ENCODE peak calls at places on chromosomes 16 and 17, in four cellular contexts. One of them, this sample, is unnamed.

GRCh38 chr17:32161029-32161428 is 18.7 kb downstream of the RHOT1 start:
- DNase-seq in OCI-LY7: no peak
- DNase-seq in PC-3: no peak
- DNase-seq in hepatocyte: no peak
- DNase-seq in this sample: no peak

GRCh38 chr16:12458591-12459400 is 344.9 kb downstream of the CPPED1 start:
- DNase-seq in OCI-LY7: peak; percentile 15
- DNase-seq in PC-3: no peak
- DNase-seq in hepatocyte: no peak
- DNase-seq in this sample: no peak

GRCh38 chr16:47571049-47571448 is 109.9 kb downstream of the PHKB start:
- DNase-seq in OCI-LY7: no peak
- DNase-seq in PC-3: no peak
- DNase-seq in hepatocyte: no peak
- DNase-seq in this sample: no peak

GRCh38 chr16:11595908-11596504 is 9.3 kb upstream of the LITAF start:
- DNase-seq in OCI-LY7: no peak
- DNase-seq in PC-3: no peak
- DNase-seq in hepatocyte: no peak
- DNase-seq in this sample: no peak

GRCh38 chr17:50210249-50211225 is 9.1 kb upstream of the COL1A1 start:
- DNase-seq in OCI-LY7: no peak
- DNase-seq in PC-3: peak; percentile 84
- DNase-seq in hepatocyte: peak; percentile 93
- DNase-seq in this sample: peak; percentile 48

GRCh38 chr17:13572581-13572980 is 29.1 kb downstream of the HS3ST3A1 start:
- DNase-seq in OCI-LY7: no peak
- DNase-seq in PC-3: no peak
- DNase-seq in hepatocyte: no peak
- DNase-seq in this sample: no peak

GRCh38 chr16:89355036-89355435 is 135.3 kb downstream of the ANKRD11 start:
- DNase-seq in OCI-LY7: no peak
- DNase-seq in PC-3: no peak
- DNase-seq in hepatocyte: no peak
- DNase-seq in this sample: no peak

GRCh38 chr17:82338858-82339633 is 5.5 kb upstream of the SECTM1 start:
- DNase-seq in OCI-LY7: no peak
- DNase-seq in PC-3: peak; percentile 89
- DNase-seq in hepatocyte: peak; percentile 77
- DNase-seq in this sample: peak; percentile 36

GRCh38 chr16:88680554-88681083 is 5.7 kb downstream of the SNAI3 start:
- DNase-seq in OCI-LY7: no peak
- DNase-seq in PC-3: no peak
- DNase-seq in hepatocyte: no peak
- DNase-seq in this sample: no peak

GRCh38 chr17:19248923-19249574 is 11.9 kb downstream of the EPN2 start:
- DNase-seq in OCI-LY7: no peak
- DNase-seq in PC-3: peak; percentile 82
- DNase-seq in hepatocyte: peak; percentile 22
- DNase-seq in this sample: no peak

GRCh38 chr17:75209061-75209460 is 3.6 kb downstream of the NUP85 start:
- DNase-seq in OCI-LY7: no peak
- DNase-seq in PC-3: no peak
- DNase-seq in hepatocyte: no peak
- DNase-seq in this sample: no peak

GRCh38 chr17:1598399-1599095 is 30.1 kb downstream of the SLC43A2 start:
- DNase-seq in OCI-LY7: no peak
- DNase-seq in PC-3: no peak
- DNase-seq in hepatocyte: peak; percentile 2
- DNase-seq in this sample: no peak

GRCh38 chr16:57589374-57589773 is 39.1 kb upstream of the ADGRG1 start:
- DNase-seq in OCI-LY7: no peak
- DNase-seq in PC-3: no peak
- DNase-seq in hepatocyte: no peak
- DNase-seq in this sample: no peak

GRCh38 chr17:13822671-13823070 is 220.9 kb upstream of the HS3ST3A1 start:
- DNase-seq in OCI-LY7: no peak
- DNase-seq in PC-3: no peak
- DNase-seq in hepatocyte: no peak
- DNase-seq in this sample: no peak

GRCh38 chr16:19704321-19705130 is 13.5 kb downstream of the KNOP1 start:
- DNase-seq in OCI-LY7: no peak
- DNase-seq in PC-3: peak; percentile 16
- DNase-seq in hepatocyte: peak; percentile 43
- DNase-seq in this sample: no peak

GRCh38 chr16:4506450-4506849 is 30.3 kb downstream of the HMOX2 start:
- DNase-seq in OCI-LY7: peak; percentile 83
- DNase-seq in PC-3: peak; percentile 74
- DNase-seq in hepatocyte: peak; percentile 87
- DNase-seq in this sample: peak; percentile 85

GRCh38 chr17:81040791-81041337 is 5.9 kb downstream of the BAIAP2 start:
- DNase-seq in OCI-LY7: peak; percentile 52
- DNase-seq in PC-3: peak; percentile 11
- DNase-seq in hepatocyte: no peak
- DNase-seq in this sample: peak; percentile 52

GRCh38 chr17:58382108-58382884 is 30.3 kb upstream of the SUPT4H1 start:
- DNase-seq in OCI-LY7: peak; percentile 58
- DNase-seq in PC-3: no peak
- DNase-seq in hepatocyte: no peak
- DNase-seq in this sample: no peak

GRCh38 chr16:68311316-68311620 is 449 bp downstream of the PRMT7 start:
- DNase-seq in OCI-LY7: no peak
- DNase-seq in PC-3: peak; percentile 28
- DNase-seq in hepatocyte: no peak
- DNase-seq in this sample: no peak

GRCh38 chr16:64453643-64454042 is 668.2 kb downstream of the CDH11 start:
- DNase-seq in OCI-LY7: no peak
- DNase-seq in PC-3: no peak
- DNase-seq in hepatocyte: no peak
- DNase-seq in this sample: no peak

GRCh38 chr17:28018439-28019070 is 23.9 kb upstream of the NLK start:
- DNase-seq in OCI-LY7: no peak
- DNase-seq in PC-3: peak; percentile 66
- DNase-seq in hepatocyte: no peak
- DNase-seq in this sample: no peak

GRCh38 chr17:29178750-29179231 is 1.4 kb downstream of the MYO18A start:
- DNase-seq in OCI-LY7: no peak
- DNase-seq in PC-3: peak; percentile 46
- DNase-seq in hepatocyte: peak; percentile 73
- DNase-seq in this sample: no peak

GRCh38 chr17:66191607-66192377 is at the start of gene CEP112:
- DNase-seq in OCI-LY7: peak; percentile 93
- DNase-seq in PC-3: peak; percentile 66
- DNase-seq in hepatocyte: peak; percentile 91
- DNase-seq in this sample: peak; percentile 98

GRCh38 chr17:33968350-33969044 is 286.6 kb upstream of the CCL2 start:
- DNase-seq in OCI-LY7: peak; percentile 21
- DNase-seq in PC-3: no peak
- DNase-seq in hepatocyte: no peak
- DNase-seq in this sample: no peak

GRCh38 chr17:21674242-21674731 is 18.0 kb upstream of the KCNJ18 start:
- DNase-seq in OCI-LY7: no peak
- DNase-seq in PC-3: no peak
- DNase-seq in hepatocyte: no peak
- DNase-seq in this sample: no peak

GRCh38 chr16:49623501-49624266 is 232.2 kb downstream of the ZNF423 start:
- DNase-seq in OCI-LY7: no peak
- DNase-seq in PC-3: no peak
- DNase-seq in hepatocyte: no peak
- DNase-seq in this sample: no peak

GRCh38 chr16:68951991-68952877 is 108.9 kb downstream of the TANGO6 start:
- DNase-seq in OCI-LY7: no peak
- DNase-seq in PC-3: peak; percentile 57
- DNase-seq in hepatocyte: no peak
- DNase-seq in this sample: no peak

DNA sequence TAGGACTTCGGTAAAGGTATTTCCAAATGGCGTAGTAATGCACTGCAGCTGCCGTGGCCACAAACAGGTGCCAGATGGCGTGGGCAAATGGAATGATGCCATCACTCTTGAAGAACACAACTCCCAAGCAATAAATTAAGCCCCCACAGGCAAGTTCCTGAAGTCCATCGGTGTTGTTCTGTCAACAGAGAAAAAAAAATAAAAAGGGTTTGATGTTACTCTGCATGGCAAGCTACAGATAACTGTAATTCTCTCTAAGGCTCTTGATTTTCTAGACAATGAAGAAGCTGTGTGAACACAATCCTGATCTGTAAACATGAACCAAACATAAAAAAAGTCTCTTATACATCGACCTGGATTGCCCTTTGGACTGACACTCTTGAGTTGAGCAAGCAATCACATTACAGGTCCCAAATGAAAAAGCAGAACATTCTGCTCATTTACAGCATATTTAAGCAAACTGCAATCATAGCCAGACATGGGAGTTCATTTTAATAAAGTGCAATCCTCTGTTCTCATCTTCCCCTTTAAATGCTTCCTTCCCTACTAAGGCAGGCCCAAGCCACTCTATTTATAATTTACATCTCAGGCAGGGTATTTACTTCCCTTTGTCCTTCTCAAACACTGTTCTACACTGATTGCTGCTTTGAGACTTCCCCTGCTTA is 27.1 kb downstream of the MMD start:
- DNase-seq in OCI-LY7: no peak
- DNase-seq in PC-3: no peak
- DNase-seq in hepatocyte: peak; percentile 16
- DNase-seq in this sample: no peak
- TF ChIP-seq EZH2phosphoT487 in OCI-LY7: no peak
- TF ChIP-seq EZH2phosphoT487 in PC-3: no peak
- TF ChIP-seq EZH2phosphoT487 in hepatocyte: no peak
- TF ChIP-seq EZH2phosphoT487 in this sample: no peak

DNA sequence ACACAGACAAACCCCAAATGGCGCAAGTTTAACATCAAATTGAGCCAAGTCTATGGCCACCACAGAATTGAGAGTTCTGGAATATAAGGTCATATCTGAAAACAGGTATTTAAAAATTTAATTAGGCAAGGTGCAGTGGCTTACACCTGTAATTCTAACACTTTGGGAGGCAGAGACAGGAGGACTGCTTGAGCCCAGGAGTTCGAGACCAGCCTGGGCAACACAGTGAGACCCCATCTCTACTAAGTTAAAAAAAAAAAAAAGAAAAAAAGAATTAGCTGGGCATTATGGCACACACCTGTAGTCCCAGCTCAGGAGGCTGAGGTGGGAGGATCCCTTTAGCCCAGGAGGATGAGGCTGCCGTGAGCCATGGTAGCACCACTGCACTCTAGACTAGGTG is 19.1 kb downstream of the NFE2L1 start:
- DNase-seq in OCI-LY7: no peak
- DNase-seq in PC-3: no peak
- DNase-seq in hepatocyte: no peak
- DNase-seq in this sample: no peak
- H3K9me3 ChIP-seq in OCI-LY7: no peaks in the 10 kb centered on the region
- H3K9me3 ChIP-seq in PC-3: no peaks in the 10 kb centered on the region
- H3K9me3 ChIP-seq in hepatocyte: no peaks in the 10 kb centered on the region
- H3K9me3 ChIP-seq in this sample: no peaks in the 10 kb centered on the region

GRCh38 chr16:81432899-81433560 is 11.6 kb upstream of the CMIP start:
- DNase-seq in OCI-LY7: peak; percentile 97
- DNase-seq in PC-3: no peak
- DNase-seq in hepatocyte: no peak
- DNase-seq in this sample: no peak
- H3K27ac ChIP-seq in OCI-LY7: peak overlapping the region; percentile 95
- H3K27ac ChIP-seq in PC-3: no peak overlapping the region
- H3K27ac ChIP-seq in hepatocyte: no peak overlapping the region
- H3K27ac ChIP-seq in this sample: no peak overlapping the region

GRCh38 chr17:73575470-73576235 is 68.6 kb downstream of the SDK2 start:
- DNase-seq in OCI-LY7: no peak
- DNase-seq in PC-3: no peak
- DNase-seq in hepatocyte: no peak
- DNase-seq in this sample: no peak
- TF ChIP-seq EZH2phosphoT487 in OCI-LY7: no peak
- TF ChIP-seq EZH2phosphoT487 in PC-3: no peak
- TF ChIP-seq EZH2phosphoT487 in hepatocyte: no peak
- TF ChIP-seq EZH2phosphoT487 in this sample: no peak

GRCh38 chr16:35506018-35506897 is 2046.8 kb downstream of the TP53TG3F start:
- DNase-seq in OCI-LY7: no peak
- DNase-seq in PC-3: no peak
- DNase-seq in hepatocyte: no peak
- DNase-seq in this sample: no peak
- H3K9me3 ChIP-seq in OCI-LY7: no peaks in the 10 kb centered on the region
- H3K9me3 ChIP-seq in PC-3: no peaks in the 10 kb centered on the region
- H3K9me3 ChIP-seq in hepatocyte: no peaks in the 10 kb centered on the region
- H3K9me3 ChIP-seq in this sample: peaks cover 28% of the 10 kb centered on the region

GRCh38 chr17:45313927-45314760 is 2.7 kb downstream of the MAP3K14 start:
- DNase-seq in OCI-LY7: peak; percentile 53
- DNase-seq in PC-3: no peak
- DNase-seq in hepatocyte: no peak
- DNase-seq in this sample: no peak

GRCh38 chr17:45311762-45312476 is 4.9 kb downstream of the MAP3K14 start:
- DNase-seq in OCI-LY7: peak; percentile 86
- DNase-seq in PC-3: peak; percentile 99
- DNase-seq in hepatocyte: peak; percentile 90
- DNase-seq in this sample: no peak

GRCh38 chr17:45314761-45315549 is 1.9 kb downstream of the MAP3K14 start:
- DNase-seq in OCI-LY7: peak; percentile 71
- DNase-seq in PC-3: peak; percentile 4
- DNase-seq in hepatocyte: no peak
- DNase-seq in this sample: no peak

GRCh38 chr17:45312477-45313418 is 4.1 kb downstream of the MAP3K14 start:
- DNase-seq in OCI-LY7: no peak
- DNase-seq in PC-3: peak; percentile 54
- DNase-seq in hepatocyte: no peak
- DNase-seq in this sample: no peak

GRCh38 chr17:45313419-45313771 is 3.4 kb downstream of the MAP3K14 start:
- DNase-seq in OCI-LY7: no peak
- DNase-seq in PC-3: no peak
- DNase-seq in hepatocyte: no peak
- DNase-seq in this sample: no peak
- H3K27ac ChIP-seq in OCI-LY7: peak overlapping the region; percentile 87
- H3K27ac ChIP-seq in PC-3: peak overlapping the region; percentile 94
- H3K27ac ChIP-seq in hepatocyte: peak overlapping the region; percentile 85
- H3K27ac ChIP-seq in this sample: no peak overlapping the region

DNA sequence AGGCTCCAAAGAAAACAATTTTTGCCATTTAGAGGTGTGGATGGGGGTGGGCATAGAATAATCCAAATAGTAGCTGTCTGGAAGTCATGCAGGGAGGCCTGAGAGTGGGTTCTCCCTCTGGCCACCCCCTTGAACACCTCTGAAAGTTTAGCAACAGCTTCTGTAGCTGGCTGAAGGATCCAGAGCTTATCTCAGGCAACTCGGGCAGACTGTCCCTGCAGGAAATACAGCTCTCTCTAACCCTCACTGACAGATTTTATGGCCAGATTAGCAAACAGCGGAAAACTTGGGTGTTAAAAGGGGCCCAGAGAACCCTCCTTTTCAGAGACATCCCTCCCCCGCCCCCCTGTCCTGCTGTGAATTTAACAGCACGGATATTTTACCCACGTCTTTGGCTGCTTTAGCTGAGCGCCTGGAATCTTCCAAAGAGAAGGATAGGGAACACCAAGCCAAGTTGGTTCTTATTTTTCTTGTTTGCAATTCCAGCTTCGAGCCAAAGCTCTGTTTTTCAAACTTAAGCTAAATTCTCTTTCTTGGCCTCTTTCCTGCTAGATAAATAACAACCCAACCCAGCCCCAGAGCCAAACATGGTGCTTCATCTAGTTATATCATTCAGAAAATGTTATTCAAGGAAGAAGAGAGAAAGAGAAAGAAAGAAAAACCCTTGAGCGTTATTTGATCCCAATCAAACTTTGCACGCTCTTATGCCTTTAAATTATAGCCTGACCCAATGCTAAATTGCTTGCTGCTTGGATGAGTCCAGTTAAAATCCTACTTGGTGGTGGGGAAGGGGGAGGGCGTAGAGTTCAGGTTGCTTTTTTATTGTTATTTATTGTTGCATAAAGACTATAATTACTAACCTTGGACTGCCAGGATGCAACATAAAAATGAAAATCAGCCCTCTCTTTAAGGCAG is 2.3 kb upstream of the HOXB2 start:
- DNase-seq in OCI-LY7: no peak
- DNase-seq in PC-3: no peak
- DNase-seq in hepatocyte: peak; percentile 42
- DNase-seq in this sample: no peak
- TF ChIP-seq EZH2phosphoT487 in OCI-LY7: no peak
- TF ChIP-seq EZH2phosphoT487 in PC-3: no peak
- TF ChIP-seq EZH2phosphoT487 in hepatocyte: no peak
- TF ChIP-seq EZH2phosphoT487 in this sample: no peak